ENCODE peak calls at places on chromosomes 7 and 10, in five cellular contexts. One of them, this sample, is unnamed.

GRCh38 chr7:43248961-43249807 is 136.7 kb downstream of the HECW1 start:
- DNase-seq in CD4-positive, alpha-beta T cell: no peak
- DNase-seq in GM12865: no peak
- DNase-seq in endothelial cell of umbilical vein: no peak
- DNase-seq in foreskin fibroblast: peak; percentile 97
- DNase-seq in this sample: no peak

GRCh38 chr10:34286136-34286739 is 528.9 kb downstream of the PARD3 start:
- DNase-seq in endothelial cell of umbilical vein: no peak
- DNase-seq in GM12865: no peak
- DNase-seq in foreskin fibroblast: peak; percentile 62
- DNase-seq in CD4-positive, alpha-beta T cell: no peak
- DNase-seq in this sample: no peak

GRCh38 chr10:63083904-63084689 is 49.0 kb upstream of the NRBF2 start:
- DNase-seq in GM12865: peak; percentile 82
- DNase-seq in CD4-positive, alpha-beta T cell: peak; percentile 2
- DNase-seq in endothelial cell of umbilical vein: peak; percentile 67
- DNase-seq in foreskin fibroblast: peak; percentile 84
- DNase-seq in this sample: no peak

GRCh38 chr7:117007285-117007684 is 54.0 kb downstream of the ST7 start:
- DNase-seq in foreskin fibroblast: no peak
- DNase-seq in endothelial cell of umbilical vein: no peak
- DNase-seq in CD4-positive, alpha-beta T cell: no peak
- DNase-seq in GM12865: no peak
- DNase-seq in this sample: no peak

GRCh38 chr7:97733276-97734206 is 1.7 kb downstream of the TAC1 start:
- DNase-seq in endothelial cell of umbilical vein: no peak
- DNase-seq in GM12865: no peak
- DNase-seq in CD4-positive, alpha-beta T cell: no peak
- DNase-seq in foreskin fibroblast: peak; percentile 5
- DNase-seq in this sample: no peak

GRCh38 chr7:101681170-101682007 is 52.3 kb upstream of the MYL10 start:
- DNase-seq in endothelial cell of umbilical vein: peak; percentile 88
- DNase-seq in foreskin fibroblast: peak; percentile 95
- DNase-seq in CD4-positive, alpha-beta T cell: no peak
- DNase-seq in GM12865: no peak
- DNase-seq in this sample: no peak

GRCh38 chr10:43945908-43946307 is 297.2 kb upstream of the ZNF32 start:
- DNase-seq in GM12865: no peak
- DNase-seq in endothelial cell of umbilical vein: no peak
- DNase-seq in foreskin fibroblast: no peak
- DNase-seq in CD4-positive, alpha-beta T cell: no peak
- DNase-seq in this sample: no peak

GRCh38 chr7:78769551-78770101 is 683.8 kb downstream of the MAGI2 start:
- DNase-seq in CD4-positive, alpha-beta T cell: no peak
- DNase-seq in foreskin fibroblast: peak; percentile 47
- DNase-seq in GM12865: peak; percentile 55
- DNase-seq in endothelial cell of umbilical vein: no peak
- DNase-seq in this sample: no peak

GRCh38 chr10:51879238-51879637 is 179.8 kb upstream of the CSTF2T start:
- DNase-seq in foreskin fibroblast: peak; percentile 97
- DNase-seq in CD4-positive, alpha-beta T cell: no peak
- DNase-seq in endothelial cell of umbilical vein: peak; percentile 85
- DNase-seq in GM12865: peak; percentile 77
- DNase-seq in this sample: no peak

GRCh38 chr7:108345710-108346336 is 110.4 kb downstream of the NRCAM start:
- DNase-seq in endothelial cell of umbilical vein: no peak
- DNase-seq in CD4-positive, alpha-beta T cell: no peak
- DNase-seq in foreskin fibroblast: no peak
- DNase-seq in GM12865: no peak
- DNase-seq in this sample: no peak

GRCh38 chr7:142855756-142856564 is 1.1 kb downstream of the EPHB6 start:
- DNase-seq in GM12865: no peak
- DNase-seq in CD4-positive, alpha-beta T cell: no peak
- DNase-seq in endothelial cell of umbilical vein: no peak
- DNase-seq in foreskin fibroblast: peak; percentile 57
- DNase-seq in this sample: no peak

GRCh38 chr7:28573059-28573553 is 160.8 kb downstream of the CREB5 start:
- DNase-seq in CD4-positive, alpha-beta T cell: no peak
- DNase-seq in endothelial cell of umbilical vein: peak; percentile 79
- DNase-seq in GM12865: peak; percentile 48
- DNase-seq in foreskin fibroblast: peak; percentile 35
- DNase-seq in this sample: no peak

GRCh38 chr10:21334891-21335696 is 190.4 kb downstream of the SKIDA1 start:
- DNase-seq in foreskin fibroblast: peak; percentile 89
- DNase-seq in endothelial cell of umbilical vein: peak; percentile 86
- DNase-seq in CD4-positive, alpha-beta T cell: no peak
- DNase-seq in GM12865: no peak
- DNase-seq in this sample: no peak

GRCh38 chr7:1706381-1706720 is 36.3 kb downstream of the ELFN1 start:
- DNase-seq in GM12865: no peak
- DNase-seq in foreskin fibroblast: no peak
- DNase-seq in CD4-positive, alpha-beta T cell: no peak
- DNase-seq in endothelial cell of umbilical vein: no peak
- DNase-seq in this sample: no peak

GRCh38 chr7:1706721-1707613 is 36.9 kb downstream of the ELFN1 start:
- DNase-seq in GM12865: no peak
- DNase-seq in CD4-positive, alpha-beta T cell: no peak
- DNase-seq in foreskin fibroblast: no peak
- DNase-seq in endothelial cell of umbilical vein: no peak
- DNase-seq in this sample: no peak

GRCh38 chr7:1709281-1709680 is 39.2 kb downstream of the ELFN1 start:
- DNase-seq in foreskin fibroblast: no peak
- DNase-seq in endothelial cell of umbilical vein: no peak
- DNase-seq in CD4-positive, alpha-beta T cell: no peak
- DNase-seq in GM12865: no peak
- DNase-seq in this sample: no peak

GRCh38 chr7:1708640-1709249 is 38.7 kb downstream of the ELFN1 start:
- DNase-seq in CD4-positive, alpha-beta T cell: no peak
- DNase-seq in endothelial cell of umbilical vein: no peak
- DNase-seq in foreskin fibroblast: no peak
- DNase-seq in GM12865: no peak
- DNase-seq in this sample: no peak

GRCh38 chr7:1707756-1708611 is 37.9 kb downstream of the ELFN1 start:
- DNase-seq in foreskin fibroblast: no peak
- DNase-seq in CD4-positive, alpha-beta T cell: no peak
- DNase-seq in endothelial cell of umbilical vein: no peak
- DNase-seq in GM12865: no peak
- DNase-seq in this sample: no peak
- TF ChIP-seq CTCF in foreskin fibroblast: no peak
- TF ChIP-seq CTCF in CD4-positive, alpha-beta T cell: no peak
- TF ChIP-seq CTCF in endothelial cell of umbilical vein: no peak
- TF ChIP-seq CTCF in GM12865: no peak
- TF ChIP-seq CTCF in this sample: no peak

GRCh38 chr7:100568936-100569844 is 4.5 kb downstream of the SAP25 start:
- DNase-seq in endothelial cell of umbilical vein: peak; percentile 50
- DNase-seq in foreskin fibroblast: peak; percentile 70
- DNase-seq in GM12865: peak; percentile 79
- DNase-seq in CD4-positive, alpha-beta T cell: peak; percentile 37
- DNase-seq in this sample: peak; percentile 43
- TF ChIP-seq CTCF in endothelial cell of umbilical vein: peak; percentile 5
- TF ChIP-seq CTCF in foreskin fibroblast: peak; percentile 42
- TF ChIP-seq CTCF in GM12865: peak; percentile 42
- TF ChIP-seq CTCF in CD4-positive, alpha-beta T cell: peak; percentile 45
- TF ChIP-seq CTCF in this sample: no peak

DNA sequence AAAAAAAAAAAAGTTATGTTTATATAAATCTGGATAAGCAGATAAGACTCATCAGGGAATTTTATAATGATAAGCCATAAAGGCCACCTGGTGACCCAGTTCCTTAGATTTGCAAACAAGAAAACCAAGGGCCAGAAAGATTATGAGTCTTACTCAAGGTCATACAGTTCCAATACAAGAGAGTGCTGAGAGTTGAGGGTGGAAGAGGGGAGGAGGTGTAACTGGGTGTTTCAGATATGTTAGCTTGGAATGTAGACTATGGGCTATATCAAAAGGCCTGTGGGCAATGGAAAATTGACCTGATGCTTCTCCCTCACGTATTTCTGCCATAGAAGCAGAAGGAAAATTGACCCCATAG is 969.6 kb downstream of the KCNMA1 start:
- DNase-seq in GM12865: no peak
- DNase-seq in CD4-positive, alpha-beta T cell: no peak
- DNase-seq in foreskin fibroblast: no peak
- DNase-seq in endothelial cell of umbilical vein: no peak
- DNase-seq in this sample: no peak
- TF ChIP-seq CTCF in GM12865: no peak
- TF ChIP-seq CTCF in CD4-positive, alpha-beta T cell: no peak
- TF ChIP-seq CTCF in foreskin fibroblast: no peak
- TF ChIP-seq CTCF in endothelial cell of umbilical vein: no peak
- TF ChIP-seq CTCF in this sample: no peak

DNA sequence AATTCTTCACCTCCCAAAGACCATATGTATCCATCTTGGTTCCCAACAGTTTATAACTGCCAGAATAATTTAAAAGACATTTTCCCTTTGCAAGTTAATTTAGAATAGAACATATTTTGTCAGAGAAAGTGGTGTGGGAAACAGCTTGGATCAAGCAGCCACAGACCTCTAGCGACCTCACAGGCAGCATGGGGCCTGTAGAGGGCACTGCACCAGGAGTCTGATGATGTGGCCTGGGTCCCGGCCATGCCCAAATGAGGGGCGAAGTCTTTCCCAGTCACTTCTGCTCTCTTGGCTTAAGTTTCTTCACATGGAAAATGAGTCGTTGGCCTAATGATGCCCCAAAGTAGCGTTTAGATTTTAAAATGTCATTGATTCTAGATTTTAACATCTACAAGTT is 243.2 kb downstream of the SDK1 start:
- DNase-seq in GM12865: no peak
- DNase-seq in foreskin fibroblast: no peak
- DNase-seq in endothelial cell of umbilical vein: no peak
- DNase-seq in CD4-positive, alpha-beta T cell: no peak
- DNase-seq in this sample: no peak
- TF ChIP-seq CTCF in GM12865: no peak
- TF ChIP-seq CTCF in foreskin fibroblast: no peak
- TF ChIP-seq CTCF in endothelial cell of umbilical vein: no peak
- TF ChIP-seq CTCF in CD4-positive, alpha-beta T cell: no peak
- TF ChIP-seq CTCF in this sample: no peak

DNA sequence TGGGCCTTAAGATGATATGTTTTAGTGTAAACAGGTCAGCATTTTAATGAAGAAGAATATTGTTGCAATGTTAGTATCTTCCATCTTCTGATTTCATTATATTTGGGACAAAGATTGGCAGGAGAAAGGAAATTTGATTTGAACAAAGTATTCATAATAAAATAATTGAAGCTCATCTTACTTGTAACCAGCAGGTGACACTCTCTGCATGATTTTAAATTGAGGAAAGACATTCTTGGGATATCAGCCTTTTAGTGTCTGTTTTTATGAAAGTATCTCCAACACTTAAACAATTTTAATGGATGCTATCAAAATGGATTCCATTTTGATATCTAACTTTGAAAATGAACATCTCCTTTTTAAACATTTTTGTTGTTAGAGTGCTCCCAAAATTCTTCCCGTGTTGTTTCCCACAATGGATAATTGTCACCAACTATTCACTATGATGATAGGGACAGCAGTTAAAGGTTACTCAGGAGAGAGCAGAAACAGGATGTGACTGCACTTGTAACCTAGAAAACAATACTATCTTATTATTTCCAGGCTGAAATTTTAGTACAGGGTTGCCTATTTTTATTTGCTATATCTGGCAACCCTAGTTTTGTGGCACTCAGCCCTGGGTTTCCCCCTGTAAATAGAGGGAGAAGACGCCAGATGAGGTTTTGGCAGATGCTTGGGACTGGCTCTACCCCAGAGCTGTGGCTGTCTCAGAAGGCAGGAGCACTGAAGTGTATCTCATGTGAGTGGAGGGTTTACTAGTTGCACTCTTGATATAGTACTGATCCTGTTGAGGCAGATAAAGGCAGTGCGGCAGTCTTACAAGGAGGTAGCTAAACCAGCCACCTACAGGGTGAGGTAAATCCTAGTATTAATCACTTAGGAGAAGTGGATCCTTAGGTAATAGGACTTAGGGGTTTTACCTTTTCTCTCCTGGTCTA is 31.0 kb upstream of the ABCB4 start:
- DNase-seq in endothelial cell of umbilical vein: peak; percentile 39
- DNase-seq in GM12865: peak; percentile 40
- DNase-seq in foreskin fibroblast: peak; percentile 43
- DNase-seq in CD4-positive, alpha-beta T cell: no peak
- DNase-seq in this sample: no peak
- TF ChIP-seq CTCF in endothelial cell of umbilical vein: peak; percentile 29
- TF ChIP-seq CTCF in GM12865: peak; percentile 29
- TF ChIP-seq CTCF in foreskin fibroblast: peak; percentile 19
- TF ChIP-seq CTCF in CD4-positive, alpha-beta T cell: peak; percentile 16
- TF ChIP-seq CTCF in this sample: no peak

GRCh38 chr10:90621577-90621976 is 236.3 kb downstream of the HTR7 start:
- DNase-seq in foreskin fibroblast: peak; percentile 39
- DNase-seq in GM12865: no peak
- DNase-seq in CD4-positive, alpha-beta T cell: no peak
- DNase-seq in endothelial cell of umbilical vein: peak; percentile 3
- DNase-seq in this sample: no peak
- TF ChIP-seq CTCF in foreskin fibroblast: no peak
- TF ChIP-seq CTCF in GM12865: no peak
- TF ChIP-seq CTCF in CD4-positive, alpha-beta T cell: no peak
- TF ChIP-seq CTCF in endothelial cell of umbilical vein: no peak
- TF ChIP-seq CTCF in this sample: no peak

GRCh38 chr10:101142533-101143353 is 11.6 kb downstream of the TLX1 start:
- DNase-seq in CD4-positive, alpha-beta T cell: no peak
- DNase-seq in endothelial cell of umbilical vein: no peak
- DNase-seq in GM12865: no peak
- DNase-seq in foreskin fibroblast: no peak
- DNase-seq in this sample: no peak
- TF ChIP-seq CTCF in CD4-positive, alpha-beta T cell: peak; percentile 57
- TF ChIP-seq CTCF in endothelial cell of umbilical vein: no peak
- TF ChIP-seq CTCF in GM12865: no peak
- TF ChIP-seq CTCF in foreskin fibroblast: no peak
- TF ChIP-seq CTCF in this sample: no peak

GRCh38 chr10:104622598-104623209 is 18.4 kb upstream of the SORCS3 start:
- DNase-seq in CD4-positive, alpha-beta T cell: no peak
- DNase-seq in foreskin fibroblast: peak; percentile 28
- DNase-seq in endothelial cell of umbilical vein: no peak
- DNase-seq in GM12865: peak; percentile 30
- DNase-seq in this sample: no peak
- TF ChIP-seq CTCF in CD4-positive, alpha-beta T cell: no peak
- TF ChIP-seq CTCF in foreskin fibroblast: peak; percentile 37
- TF ChIP-seq CTCF in endothelial cell of umbilical vein: no peak
- TF ChIP-seq CTCF in GM12865: peak; percentile 45
- TF ChIP-seq CTCF in this sample: no peak

DNA sequence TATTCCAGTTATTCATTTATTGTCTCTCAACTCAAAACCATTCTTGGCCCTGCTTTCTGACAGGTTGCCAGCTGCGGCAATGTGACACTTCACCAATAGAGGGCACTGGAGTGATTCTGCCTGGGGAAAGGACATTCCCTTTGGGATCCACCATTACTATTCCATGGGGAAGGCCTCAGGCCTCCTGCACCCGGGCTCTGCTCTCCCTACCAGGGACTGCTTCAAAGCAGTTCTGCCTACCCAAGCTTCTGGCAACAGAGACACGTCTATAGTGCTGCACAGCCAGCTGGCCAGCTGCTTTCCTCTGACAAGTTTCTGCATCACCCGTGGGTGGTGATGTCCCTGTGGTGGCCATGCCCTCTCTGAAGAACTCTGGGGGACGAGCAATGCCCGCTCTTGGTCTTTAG is 163.9 kb downstream of the ELMO1 start:
- DNase-seq in CD4-positive, alpha-beta T cell: peak; percentile 37
- DNase-seq in endothelial cell of umbilical vein: peak; percentile 80
- DNase-seq in GM12865: peak; percentile 48
- DNase-seq in foreskin fibroblast: no peak
- DNase-seq in this sample: peak; percentile 25
- TF ChIP-seq CTCF in CD4-positive, alpha-beta T cell: peak; percentile 88
- TF ChIP-seq CTCF in endothelial cell of umbilical vein: peak; percentile 90
- TF ChIP-seq CTCF in GM12865: peak; percentile 86
- TF ChIP-seq CTCF in foreskin fibroblast: no peak
- TF ChIP-seq CTCF in this sample: peak; percentile 33